ENCODE peak calls at places on chromosomes 11 and 22, in eight cellular contexts. E, N, O, J, U, V, M and I are unnamed samples.

GRCh38 chr11:19519912-19520641 is 192.6 kb upstream of the NAV2 start:
- DNase-seq in E (no peak), N (no peak), O (no peak), J (no peak), U (peak; percentile 17), V (peak; percentile 56), M (no peak), I (no peak)

GRCh38 chr11:33723238-33723881 is 12.9 kb downstream of the CD59 start:
- DNase-seq in E (no peak), N (no peak), O (peak; percentile 81), J (no peak), U (no peak), V (no peak), M (no peak), I (no peak)

GRCh38 chr11:110128161-110128560 is 35.0 kb downstream of the ZC3H12C start:
- DNase-seq in E (no peak), N (no peak), O (no peak), J (no peak), U (no peak), V (no peak), M (no peak), I (no peak)

GRCh38 chr11:27444801-27445215 is 27.8 kb downstream of the LGR4 start:
- DNase-seq in E (no peak), N (no peak), O (no peak), J (no peak), U (no peak), V (no peak), M (no peak), I (no peak)

GRCh38 chr11:38824573-38824972 is 2226.5 kb upstream of the RAG2 start:
- DNase-seq in E (no peak), N (no peak), O (no peak), J (no peak), U (no peak), V (no peak), M (no peak), I (no peak)

GRCh38 chr11:76252625-76253024 is 46.3 kb upstream of the WNT11 start:
- DNase-seq in E (no peak), N (no peak), O (no peak), J (no peak), U (no peak), V (no peak), M (no peak), I (no peak)

GRCh38 chr11:41437006-41437405 is 22.4 kb downstream of the LRRC4C start:
- DNase-seq in E (no peak), N (no peak), O (no peak), J (no peak), U (peak; percentile 16), V (no peak), M (no peak), I (no peak)

GRCh38 chr11:69468911-69469885 is 12.3 kb upstream of the LINC01488 start:
- DNase-seq in E (no peak), N (no peak), O (no peak), J (peak; percentile 47), U (peak; percentile 68), V (no peak), M (no peak), I (no peak)

GRCh38 chr22:43227231-43227630 is 40.3 kb upstream of the TTLL12 start:
- DNase-seq in E (no peak), N (no peak), O (no peak), J (no peak), U (peak; percentile 67), V (no peak), M (no peak), I (no peak)

GRCh38 chr22:23874871-23875270 is 17.2 kb downstream of the SLC2A11 start:
- DNase-seq in E (no peak), N (no peak), O (no peak), J (no peak), U (no peak), V (no peak), M (no peak), I (no peak)

GRCh38 chr11:60899021-60899936 is 7.1 kb downstream of the PRPF19 start:
- DNase-seq in E (peak; percentile 46), N (peak; percentile 64), O (no peak), J (no peak), U (no peak), V (peak; percentile 39), M (no peak), I (no peak)

GRCh38 chr11:67365756-67366384 is 7.5 kb downstream of the CLCF1 start:
- DNase-seq in E (no peak), N (no peak), O (no peak), J (no peak), U (no peak), V (no peak), M (no peak), I (no peak)

DNA sequence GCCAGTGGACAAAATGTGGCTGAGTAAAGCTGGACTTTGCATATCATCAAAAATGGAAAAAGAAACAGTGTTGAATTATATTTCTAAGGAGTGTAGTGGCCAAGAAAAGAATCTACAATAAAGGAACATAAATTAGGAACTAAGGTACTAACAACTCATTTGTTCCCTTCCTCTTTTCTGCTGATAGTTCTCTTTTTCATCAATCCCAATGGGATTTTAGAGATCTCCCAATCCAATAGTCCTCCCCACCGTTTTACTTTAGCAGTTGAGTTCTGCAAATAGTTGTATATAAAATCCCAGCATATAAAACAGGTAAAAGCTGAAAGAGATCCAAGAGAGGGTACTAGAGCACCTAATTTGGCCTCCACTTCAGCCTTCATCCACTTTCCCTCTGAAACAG is 2.0 kb downstream of the PRCP start:
- DNase-seq in E (no peak), N (no peak), O (no peak), J (no peak), U (no peak), V (no peak), M (no peak), I (no peak)
- H3K27ac ChIP-seq in E (no peak overlapping the region), N (peak overlapping the region; percentile 0), O (no peak overlapping the region), J (no peak overlapping the region), U (no peak overlapping the region), V (no peak overlapping the region), M (no peak overlapping the region), I (no peak overlapping the region)

GRCh38 chr22:48493733-48494132 is 1333.9 kb downstream of the BRD1 start:
- DNase-seq in E (no peak), N (peak; percentile 46), O (peak; percentile 39), J (no peak), U (no peak), V (no peak), M (no peak), I (no peak)
- TF ChIP-seq POLR2AphosphoS5 in E (no peak), N (no peak), O (no peak), J (no peak), U (no peak), V (no peak), M (no peak), I (no peak)

GRCh38 chr11:12112731-12113130 is 2.3 kb downstream of the MICAL2 start:
- DNase-seq in E (no peak), N (no peak), O (no peak), J (no peak), U (no peak), V (no peak), M (no peak), I (no peak)

GRCh38 chr11:12113294-12113693 is 2.9 kb downstream of the MICAL2 start:
- DNase-seq in E (no peak), N (no peak), O (no peak), J (no peak), U (no peak), V (no peak), M (no peak), I (no peak)

GRCh38 chr11:12110714-12111481 is 508 bp downstream of the MICAL2 start:
- DNase-seq in E (no peak), N (peak; percentile 76), O (no peak), J (peak; percentile 44), U (peak; percentile 87), V (no peak), M (no peak), I (no peak)

GRCh38 chr11:12111482-12112149 is 1.2 kb downstream of the MICAL2 start:
- DNase-seq in E (no peak), N (no peak), O (no peak), J (no peak), U (no peak), V (no peak), M (no peak), I (no peak)

GRCh38 chr11:12112150-12112520 is 1.7 kb downstream of the MICAL2 start:
- DNase-seq in E (no peak), N (no peak), O (no peak), J (no peak), U (no peak), V (no peak), M (no peak), I (no peak)
- H3K4me3 ChIP-seq in E (no peak overlapping the region), N (no peak overlapping the region), O (peak overlapping the region; percentile 96), J (peak overlapping the region; percentile 97), U (no peak overlapping the region), V (peak overlapping the region; percentile 88), M (peak overlapping the region; percentile 84), I (peak overlapping the region; percentile 68)

GRCh38 chr22:31244943-31245451 is 32.9 kb downstream of the LIMK2 start:
- DNase-seq in E (no peak), N (no peak), O (no peak), J (no peak), U (no peak), V (no peak), M (no peak), I (no peak)
- H3K27ac ChIP-seq in E (no peak overlapping the region), N (peak overlapping the region; percentile 59), O (no peak overlapping the region), J (no peak overlapping the region), U (no peak overlapping the region), V (peak overlapping the region; percentile 56), M (no peak overlapping the region), I (no peak overlapping the region)

GRCh38 chr22:37329239-37330140 is 47.2 kb downstream of the CYTH4 start:
- DNase-seq in E (no peak), N (no peak), O (no peak), J (no peak), U (no peak), V (no peak), M (no peak), I (no peak)

GRCh38 chr22:37325024-37325395 is 42.7 kb downstream of the CYTH4 start:
- DNase-seq in E (no peak), N (no peak), O (no peak), J (no peak), U (no peak), V (no peak), M (no peak), I (no peak)

GRCh38 chr22:37330200-37331033 is 48.1 kb downstream of the CYTH4 start:
- DNase-seq in E (no peak), N (no peak), O (no peak), J (peak; percentile 22), U (peak; percentile 44), V (peak; percentile 43), M (no peak), I (no peak)

GRCh38 chr22:37326726-37327125 is 44.4 kb downstream of the CYTH4 start:
- DNase-seq in E (peak; percentile 64), N (no peak), O (no peak), J (peak; percentile 58), U (no peak), V (peak; percentile 90), M (no peak), I (no peak)

DNA sequence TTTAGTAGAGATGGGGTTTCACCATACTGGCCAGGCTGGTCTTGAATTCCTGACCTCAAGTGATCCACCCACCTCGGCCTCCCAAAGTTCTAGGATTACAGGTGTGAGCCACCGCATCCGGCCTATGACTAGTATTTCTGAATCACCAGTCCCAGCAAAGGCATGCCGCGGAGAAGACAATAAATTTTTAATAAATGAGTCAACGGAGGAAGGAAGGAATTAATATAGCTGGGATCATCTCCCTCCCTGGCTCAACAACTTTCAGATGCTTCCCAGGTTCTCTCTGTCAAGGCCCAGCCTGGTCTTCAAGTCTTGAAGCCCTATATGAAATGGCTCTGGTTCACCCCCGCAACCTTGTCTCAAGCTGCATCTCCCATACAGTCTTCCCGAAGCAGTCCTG is 45.7 kb downstream of the CYTH4 start:
- DNase-seq in E (no peak), N (no peak), O (no peak), J (no peak), U (no peak), V (no peak), M (no peak), I (no peak)
- TF ChIP-seq POLR2AphosphoS5 in E (no peak), N (no peak), O (no peak), J (no peak), U (no peak), V (no peak), M (no peak), I (no peak)